ENCODE peak calls at places on chromosomes 11 and 22, in seven cellular contexts. One of them, this sample, is unnamed.

GRCh38 chr11:119415517-119415916 is 7.5 kb downstream of the THY1 start:
- DNase-seq in heart left ventricle: no peak
- DNase-seq in left lung: no peak
- DNase-seq in BJ: no peak
- DNase-seq in nephron progenitor cell: no peak
- DNase-seq in astrocyte: no peak
- DNase-seq in fibroblast of pulmonary artery: no peak
- DNase-seq in this sample: no peak

GRCh38 chr11:117827521-117828511 is 3.3 kb upstream of the FXYD2 start:
- DNase-seq in nephron progenitor cell: no peak
- DNase-seq in heart left ventricle: peak
- DNase-seq in left lung: no peak
- DNase-seq in astrocyte: no peak
- DNase-seq in fibroblast of pulmonary artery: no peak
- DNase-seq in BJ: no peak
- DNase-seq in this sample: no peak

GRCh38 chr11:17588166-17588565 is 41.1 kb downstream of the OTOG start:
- DNase-seq in fibroblast of pulmonary artery: no peak
- DNase-seq in nephron progenitor cell: no peak
- DNase-seq in astrocyte: no peak
- DNase-seq in BJ: no peak
- DNase-seq in heart left ventricle: no peak
- DNase-seq in left lung: no peak
- DNase-seq in this sample: no peak

GRCh38 chr11:130849215-130849568 is 67.1 kb downstream of the SNX19 start:
- DNase-seq in fibroblast of pulmonary artery: peak
- DNase-seq in nephron progenitor cell: no peak
- DNase-seq in heart left ventricle: no peak
- DNase-seq in BJ: no peak
- DNase-seq in left lung: no peak
- DNase-seq in astrocyte: peak
- DNase-seq in this sample: no peak

GRCh38 chr11:47324520-47324919 is 28.0 kb downstream of the MYBPC3 start:
- DNase-seq in heart left ventricle: no peak
- DNase-seq in astrocyte: no peak
- DNase-seq in BJ: no peak
- DNase-seq in fibroblast of pulmonary artery: no peak
- DNase-seq in left lung: no peak
- DNase-seq in nephron progenitor cell: no peak
- DNase-seq in this sample: no peak

GRCh38 chr11:29280452-29280851 is 736.4 kb downstream of the KCNA4 start:
- DNase-seq in astrocyte: peak
- DNase-seq in nephron progenitor cell: no peak
- DNase-seq in BJ: no peak
- DNase-seq in left lung: no peak
- DNase-seq in heart left ventricle: no peak
- DNase-seq in fibroblast of pulmonary artery: peak
- DNase-seq in this sample: no peak

GRCh38 chr11:68682531-68682931 is 1.8 kb upstream of the GAL start:
- DNase-seq in fibroblast of pulmonary artery: no peak
- DNase-seq in BJ: no peak
- DNase-seq in left lung: no peak
- DNase-seq in heart left ventricle: no peak
- DNase-seq in astrocyte: no peak
- DNase-seq in nephron progenitor cell: no peak
- DNase-seq in this sample: no peak

GRCh38 chr22:37309221-37310074 is 27.1 kb downstream of the CYTH4 start:
- DNase-seq in fibroblast of pulmonary artery: no peak
- DNase-seq in heart left ventricle: peak
- DNase-seq in nephron progenitor cell: no peak
- DNase-seq in BJ: no peak
- DNase-seq in left lung: no peak
- DNase-seq in astrocyte: no peak
- DNase-seq in this sample: no peak

GRCh38 chr22:24541681-24542515 is 13.0 kb downstream of the GUCD1 start:
- DNase-seq in astrocyte: no peak
- DNase-seq in fibroblast of pulmonary artery: no peak
- DNase-seq in nephron progenitor cell: no peak
- DNase-seq in BJ: no peak
- DNase-seq in heart left ventricle: no peak
- DNase-seq in left lung: no peak
- DNase-seq in this sample: no peak

GRCh38 chr11:56923116-56923515 is 65.6 kb upstream of the OR5AK2 start:
- DNase-seq in left lung: no peak
- DNase-seq in heart left ventricle: no peak
- DNase-seq in astrocyte: no peak
- DNase-seq in BJ: no peak
- DNase-seq in fibroblast of pulmonary artery: no peak
- DNase-seq in nephron progenitor cell: no peak
- DNase-seq in this sample: no peak

GRCh38 chr11:94731921-94732601 is 36.1 kb upstream of the AMOTL1 start:
- DNase-seq in heart left ventricle: no peak
- DNase-seq in fibroblast of pulmonary artery: peak
- DNase-seq in left lung: no peak
- DNase-seq in astrocyte: peak
- DNase-seq in nephron progenitor cell: no peak
- DNase-seq in BJ: peak
- DNase-seq in this sample: no peak

GRCh38 chr11:69486056-69486772 is 4.8 kb downstream of the LINC01488 start:
- DNase-seq in nephron progenitor cell: no peak
- DNase-seq in astrocyte: no peak
- DNase-seq in BJ: no peak
- DNase-seq in fibroblast of pulmonary artery: no peak
- DNase-seq in heart left ventricle: peak
- DNase-seq in left lung: no peak
- DNase-seq in this sample: no peak

GRCh38 chr11:84234462-84235202 is 948.5 kb upstream of the CCDC90B start:
- DNase-seq in nephron progenitor cell: peak
- DNase-seq in left lung: no peak
- DNase-seq in heart left ventricle: no peak
- DNase-seq in astrocyte: no peak
- DNase-seq in fibroblast of pulmonary artery: no peak
- DNase-seq in BJ: no peak
- DNase-seq in this sample: no peak

GRCh38 chr22:40512426-40513136 is 123.9 kb downstream of the MRTFA start:
- DNase-seq in fibroblast of pulmonary artery: peak
- DNase-seq in heart left ventricle: no peak
- DNase-seq in nephron progenitor cell: no peak
- DNase-seq in BJ: peak
- DNase-seq in astrocyte: peak
- DNase-seq in left lung: no peak
- DNase-seq in this sample: peak

GRCh38 chr11:33015621-33016551 is at the start of gene DEPDC7:
- DNase-seq in fibroblast of pulmonary artery: peak
- DNase-seq in astrocyte: peak
- DNase-seq in heart left ventricle: peak
- DNase-seq in nephron progenitor cell: peak
- DNase-seq in BJ: no peak
- DNase-seq in left lung: peak
- DNase-seq in this sample: no peak

GRCh38 chr11:44825058-44825795 is 98.5 kb downstream of the TSPAN18 start:
- DNase-seq in BJ: no peak
- DNase-seq in astrocyte: no peak
- DNase-seq in left lung: no peak
- DNase-seq in heart left ventricle: no peak
- DNase-seq in fibroblast of pulmonary artery: no peak
- DNase-seq in nephron progenitor cell: no peak
- DNase-seq in this sample: no peak

GRCh38 chr22:48450188-48450825 is 1377.4 kb downstream of the BRD1 start:
- DNase-seq in nephron progenitor cell: no peak
- DNase-seq in left lung: no peak
- DNase-seq in fibroblast of pulmonary artery: no peak
- DNase-seq in astrocyte: no peak
- DNase-seq in heart left ventricle: peak
- DNase-seq in BJ: no peak
- DNase-seq in this sample: no peak

GRCh38 chr11:1358286-1358685 is 31.4 kb upstream of the BRSK2 start:
- DNase-seq in nephron progenitor cell: no peak
- DNase-seq in fibroblast of pulmonary artery: peak
- DNase-seq in heart left ventricle: no peak
- DNase-seq in BJ: no peak
- DNase-seq in astrocyte: no peak
- DNase-seq in left lung: no peak
- DNase-seq in this sample: no peak

GRCh38 chr22:39946571-39947407 is 13.4 kb upstream of the TMA7B start:
- DNase-seq in astrocyte: no peak
- DNase-seq in nephron progenitor cell: no peak
- DNase-seq in BJ: no peak
- DNase-seq in fibroblast of pulmonary artery: no peak
- DNase-seq in heart left ventricle: no peak
- DNase-seq in left lung: no peak
- DNase-seq in this sample: no peak

GRCh38 chr11:8387141-8387540 is 123.5 kb upstream of the LMO1 start:
- DNase-seq in left lung: no peak
- DNase-seq in heart left ventricle: no peak
- DNase-seq in fibroblast of pulmonary artery: no peak
- DNase-seq in BJ: no peak
- DNase-seq in astrocyte: no peak
- DNase-seq in nephron progenitor cell: no peak
- DNase-seq in this sample: no peak

GRCh38 chr11:119714189-119714588 is 14.8 kb downstream of the NECTIN1 start:
- DNase-seq in left lung: no peak
- DNase-seq in fibroblast of pulmonary artery: no peak
- DNase-seq in heart left ventricle: peak
- DNase-seq in nephron progenitor cell: no peak
- DNase-seq in BJ: no peak
- DNase-seq in astrocyte: no peak
- DNase-seq in this sample: no peak

GRCh38 chr11:71356280-71356876 is 91.8 kb downstream of the DHCR7 start:
- DNase-seq in astrocyte: no peak
- DNase-seq in left lung: no peak
- DNase-seq in BJ: no peak
- DNase-seq in nephron progenitor cell: no peak
- DNase-seq in fibroblast of pulmonary artery: no peak
- DNase-seq in heart left ventricle: no peak
- DNase-seq in this sample: no peak

GRCh38 chr11:132058211-132058772 is 687.9 kb downstream of the NTM start:
- DNase-seq in nephron progenitor cell: no peak
- DNase-seq in astrocyte: peak
- DNase-seq in heart left ventricle: peak
- DNase-seq in BJ: no peak
- DNase-seq in fibroblast of pulmonary artery: peak
- DNase-seq in left lung: no peak
- DNase-seq in this sample: no peak

GRCh38 chr11:83410605-83411565 is 124.7 kb upstream of the CCDC90B start:
- DNase-seq in left lung: no peak
- DNase-seq in heart left ventricle: no peak
- DNase-seq in astrocyte: no peak
- DNase-seq in BJ: no peak
- DNase-seq in fibroblast of pulmonary artery: no peak
- DNase-seq in nephron progenitor cell: no peak
- DNase-seq in this sample: no peak

GRCh38 chr11:126968915-126969314 is 31.7 kb downstream of the KIRREL3 start:
- DNase-seq in nephron progenitor cell: no peak
- DNase-seq in left lung: no peak
- DNase-seq in heart left ventricle: no peak
- DNase-seq in astrocyte: no peak
- DNase-seq in fibroblast of pulmonary artery: no peak
- DNase-seq in BJ: no peak
- DNase-seq in this sample: no peak

DNA sequence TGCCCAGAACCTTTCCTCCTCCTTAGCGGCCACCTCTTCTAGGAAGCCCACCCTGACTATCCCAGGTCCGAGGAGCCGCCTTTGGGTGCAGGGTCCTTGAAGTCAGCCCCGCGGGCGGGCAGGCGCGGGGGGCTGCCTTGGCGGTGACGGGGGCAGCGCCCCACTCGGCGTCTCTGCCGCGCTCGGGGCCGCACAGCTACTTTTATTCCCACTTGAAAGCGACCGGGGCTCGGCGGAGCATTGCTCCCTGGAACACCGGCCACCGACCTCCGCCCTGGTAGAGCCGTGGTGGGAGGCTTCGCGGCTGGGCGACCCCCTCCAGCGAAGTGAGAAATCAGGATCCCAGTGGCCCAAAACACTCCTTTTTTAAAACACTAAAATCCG is 823 bp upstream of the MAPK11 start:
- DNase-seq in BJ: no peak
- DNase-seq in astrocyte: no peak
- DNase-seq in left lung: no peak
- DNase-seq in heart left ventricle: no peak
- DNase-seq in nephron progenitor cell: no peak
- DNase-seq in fibroblast of pulmonary artery: no peak
- DNase-seq in this sample: no peak
- TF ChIP-seq CTCF in BJ: no peak
- TF ChIP-seq CTCF in astrocyte: no peak
- TF ChIP-seq CTCF in left lung: no peak
- TF ChIP-seq CTCF in heart left ventricle: no peak
- TF ChIP-seq CTCF in nephron progenitor cell: no peak
- TF ChIP-seq CTCF in fibroblast of pulmonary artery: no peak
- TF ChIP-seq CTCF in this sample: no peak

GRCh38 chr22:28002863-28003565 is 84.0 kb upstream of the PITPNB start:
- DNase-seq in heart left ventricle: no peak
- DNase-seq in fibroblast of pulmonary artery: peak
- DNase-seq in astrocyte: no peak
- DNase-seq in left lung: no peak
- DNase-seq in BJ: no peak
- DNase-seq in nephron progenitor cell: no peak
- DNase-seq in this sample: no peak
- TF ChIP-seq CTCF in heart left ventricle: no peak
- TF ChIP-seq CTCF in fibroblast of pulmonary artery: no peak
- TF ChIP-seq CTCF in astrocyte: no peak
- TF ChIP-seq CTCF in left lung: no peak
- TF ChIP-seq CTCF in BJ: no peak
- TF ChIP-seq CTCF in nephron progenitor cell: no peak
- TF ChIP-seq CTCF in this sample: no peak

DNA sequence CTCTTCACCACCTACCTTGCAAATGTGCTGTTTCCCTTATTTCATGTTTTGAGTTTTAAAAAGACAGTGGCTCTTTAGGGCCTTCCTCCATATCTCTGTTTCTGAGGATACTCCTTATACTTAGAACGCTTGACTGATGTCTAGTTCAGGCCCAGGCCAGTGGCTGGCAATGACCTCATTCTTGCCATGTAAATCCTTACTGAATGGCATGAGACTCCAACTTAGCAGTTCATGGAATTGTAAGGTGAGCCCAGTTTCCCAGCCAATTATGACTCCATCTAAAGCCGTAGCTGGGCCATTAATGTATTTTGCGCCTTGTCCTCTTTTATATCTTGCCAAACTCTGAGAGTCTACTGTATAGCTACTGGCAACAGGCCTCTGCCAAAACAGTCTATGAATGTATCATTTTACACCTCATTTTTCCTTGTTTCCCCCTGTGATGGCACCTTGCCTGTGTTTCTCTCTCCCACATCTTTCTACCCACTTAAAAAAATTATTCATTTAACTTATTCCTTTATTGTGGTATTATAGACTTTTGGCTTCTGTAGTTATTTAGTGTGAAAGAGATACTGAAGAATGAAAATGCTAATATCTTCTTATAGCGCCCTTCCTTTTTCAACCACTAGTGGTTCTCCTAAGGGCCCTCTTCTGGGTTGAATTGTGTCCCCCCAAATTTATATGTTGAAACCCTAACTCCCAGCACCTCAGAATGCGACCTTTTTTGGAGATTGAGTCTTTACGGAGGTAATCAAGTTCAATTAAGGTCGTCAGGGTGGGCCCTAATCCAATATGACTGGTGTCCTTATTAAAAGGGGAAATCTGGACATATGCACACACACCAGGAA is 67.4 kb downstream of the ZNRF3 start:
- DNase-seq in nephron progenitor cell: no peak
- DNase-seq in fibroblast of pulmonary artery: no peak
- DNase-seq in BJ: no peak
- DNase-seq in heart left ventricle: no peak
- DNase-seq in astrocyte: no peak
- DNase-seq in left lung: no peak
- DNase-seq in this sample: no peak
- TF ChIP-seq CTCF in nephron progenitor cell: peak
- TF ChIP-seq CTCF in fibroblast of pulmonary artery: no peak
- TF ChIP-seq CTCF in BJ: no peak
- TF ChIP-seq CTCF in heart left ventricle: no peak
- TF ChIP-seq CTCF in astrocyte: no peak
- TF ChIP-seq CTCF in left lung: no peak
- TF ChIP-seq CTCF in this sample: peak

GRCh38 chr11:3138178-3139085 is 26.7 kb downstream of the OSBPL5 start:
- DNase-seq in BJ: no peak
- DNase-seq in heart left ventricle: peak
- DNase-seq in astrocyte: no peak
- DNase-seq in left lung: no peak
- DNase-seq in nephron progenitor cell: peak
- DNase-seq in fibroblast of pulmonary artery: no peak
- DNase-seq in this sample: no peak
- TF ChIP-seq CTCF in BJ: no peak
- TF ChIP-seq CTCF in heart left ventricle: no peak
- TF ChIP-seq CTCF in astrocyte: no peak
- TF ChIP-seq CTCF in left lung: no peak
- TF ChIP-seq CTCF in nephron progenitor cell: no peak
- TF ChIP-seq CTCF in fibroblast of pulmonary artery: no peak
- TF ChIP-seq CTCF in this sample: no peak

This sample was measured in epithelial cell of proximal tubule.